ENCODE peak calls at places on chromosomes 13 and 19, in eight cellular contexts. One of them, this sample, is unnamed. For H3K4me1, the result is how much of the 10 kb centered on the place peaks cover.

GRCh38 chr19:46787331-46788100 is 878 bp downstream of the SLC1A5 start:
- DNase-seq in CD4-positive, CD25-positive, alpha-beta regulatory T cell: peak
- DNase-seq in mucosa of descending colon: peak
- DNase-seq in A549: peak
- DNase-seq in small intestine: peak
- DNase-seq in tibial artery: peak
- DNase-seq in lower lobe of right lung: peak
- DNase-seq in cardiac muscle cell: peak
- DNase-seq in this sample: peak

GRCh38 chr19:8257052-8257443 is 47.9 kb downstream of the CERS4 start:
- DNase-seq in small intestine: no peak
- DNase-seq in CD4-positive, CD25-positive, alpha-beta regulatory T cell: no peak
- DNase-seq in mucosa of descending colon: no peak
- DNase-seq in lower lobe of right lung: no peak
- DNase-seq in tibial artery: no peak
- DNase-seq in cardiac muscle cell: no peak
- DNase-seq in A549: peak
- DNase-seq in this sample: no peak

GRCh38 chr13:111404746-111405145 is 84.3 kb downstream of the TEX29 start:
- DNase-seq in CD4-positive, CD25-positive, alpha-beta regulatory T cell: no peak
- DNase-seq in lower lobe of right lung: no peak
- DNase-seq in A549: no peak
- DNase-seq in mucosa of descending colon: no peak
- DNase-seq in tibial artery: no peak
- DNase-seq in cardiac muscle cell: no peak
- DNase-seq in small intestine: no peak
- DNase-seq in this sample: no peak

GRCh38 chr19:4597975-4598671 is 38.6 kb upstream of the SEMA6B start:
- DNase-seq in A549: peak
- DNase-seq in tibial artery: no peak
- DNase-seq in lower lobe of right lung: peak
- DNase-seq in CD4-positive, CD25-positive, alpha-beta regulatory T cell: peak
- DNase-seq in cardiac muscle cell: peak
- DNase-seq in small intestine: peak
- DNase-seq in mucosa of descending colon: no peak
- DNase-seq in this sample: peak

GRCh38 chr13:87972568-87972967 is 301.4 kb downstream of the SLITRK5 start:
- DNase-seq in lower lobe of right lung: no peak
- DNase-seq in A549: no peak
- DNase-seq in mucosa of descending colon: no peak
- DNase-seq in CD4-positive, CD25-positive, alpha-beta regulatory T cell: no peak
- DNase-seq in tibial artery: no peak
- DNase-seq in cardiac muscle cell: no peak
- DNase-seq in small intestine: no peak
- DNase-seq in this sample: no peak

GRCh38 chr19:33382006-33382405 is 8.5 kb downstream of the CEBPG start:
- DNase-seq in A549: no peak
- DNase-seq in cardiac muscle cell: no peak
- DNase-seq in small intestine: no peak
- DNase-seq in lower lobe of right lung: no peak
- DNase-seq in mucosa of descending colon: no peak
- DNase-seq in tibial artery: no peak
- DNase-seq in CD4-positive, CD25-positive, alpha-beta regulatory T cell: no peak
- DNase-seq in this sample: no peak

GRCh38 chr19:52415711-52416110 is 13.2 kb upstream of the ZNF534 start:
- DNase-seq in cardiac muscle cell: no peak
- DNase-seq in lower lobe of right lung: no peak
- DNase-seq in CD4-positive, CD25-positive, alpha-beta regulatory T cell: no peak
- DNase-seq in small intestine: no peak
- DNase-seq in tibial artery: no peak
- DNase-seq in mucosa of descending colon: no peak
- DNase-seq in A549: no peak
- DNase-seq in this sample: no peak

GRCh38 chr13:44815507-44816074 is 173.7 kb downstream of the NUFIP1 start:
- DNase-seq in CD4-positive, CD25-positive, alpha-beta regulatory T cell: no peak
- DNase-seq in A549: peak
- DNase-seq in lower lobe of right lung: peak
- DNase-seq in tibial artery: peak
- DNase-seq in cardiac muscle cell: peak
- DNase-seq in mucosa of descending colon: no peak
- DNase-seq in small intestine: peak
- DNase-seq in this sample: peak

GRCh38 chr13:45367995-45368394 is 27.0 kb upstream of the TPT1 start:
- DNase-seq in lower lobe of right lung: no peak
- DNase-seq in A549: no peak
- DNase-seq in CD4-positive, CD25-positive, alpha-beta regulatory T cell: no peak
- DNase-seq in cardiac muscle cell: no peak
- DNase-seq in small intestine: peak
- DNase-seq in mucosa of descending colon: no peak
- DNase-seq in tibial artery: no peak
- DNase-seq in this sample: no peak

GRCh38 chr19:50046649-50047503 is 21.1 kb downstream of the ZNF473 start:
- DNase-seq in mucosa of descending colon: no peak
- DNase-seq in small intestine: peak
- DNase-seq in cardiac muscle cell: peak
- DNase-seq in tibial artery: peak
- DNase-seq in CD4-positive, CD25-positive, alpha-beta regulatory T cell: peak
- DNase-seq in lower lobe of right lung: peak
- DNase-seq in A549: peak
- DNase-seq in this sample: peak

GRCh38 chr19:53131732-53132131 is 978 bp downstream of the ZNF415 start:
- DNase-seq in A549: no peak
- DNase-seq in cardiac muscle cell: no peak
- DNase-seq in CD4-positive, CD25-positive, alpha-beta regulatory T cell: no peak
- DNase-seq in mucosa of descending colon: no peak
- DNase-seq in lower lobe of right lung: no peak
- DNase-seq in small intestine: no peak
- DNase-seq in tibial artery: no peak
- DNase-seq in this sample: no peak

GRCh38 chr13:99988469-99989375 is 7.1 kb downstream of the ZIC2 start:
- DNase-seq in cardiac muscle cell: peak
- DNase-seq in small intestine: no peak
- DNase-seq in mucosa of descending colon: no peak
- DNase-seq in tibial artery: no peak
- DNase-seq in A549: no peak
- DNase-seq in CD4-positive, CD25-positive, alpha-beta regulatory T cell: no peak
- DNase-seq in lower lobe of right lung: no peak
- DNase-seq in this sample: no peak

GRCh38 chr19:29022599-29022998 is 190.4 kb downstream of the UQCRFS1 start:
- DNase-seq in cardiac muscle cell: no peak
- DNase-seq in A549: no peak
- DNase-seq in CD4-positive, CD25-positive, alpha-beta regulatory T cell: no peak
- DNase-seq in mucosa of descending colon: no peak
- DNase-seq in small intestine: no peak
- DNase-seq in lower lobe of right lung: no peak
- DNase-seq in tibial artery: no peak
- DNase-seq in this sample: no peak

GRCh38 chr13:27600712-27601111 is 19.6 kb downstream of the LNX2 start:
- DNase-seq in tibial artery: no peak
- DNase-seq in small intestine: no peak
- DNase-seq in A549: no peak
- DNase-seq in lower lobe of right lung: no peak
- DNase-seq in CD4-positive, CD25-positive, alpha-beta regulatory T cell: no peak
- DNase-seq in cardiac muscle cell: no peak
- DNase-seq in mucosa of descending colon: no peak
- DNase-seq in this sample: no peak
- H3K4me1 ChIP-seq in tibial artery: under half
- H3K4me1 ChIP-seq in small intestine: under half
- H3K4me1 ChIP-seq in A549: under half
- H3K4me1 ChIP-seq in lower lobe of right lung: under half
- H3K4me1 ChIP-seq in CD4-positive, CD25-positive, alpha-beta regulatory T cell: under half
- H3K4me1 ChIP-seq in cardiac muscle cell: under half
- H3K4me1 ChIP-seq in mucosa of descending colon: under half
- H3K4me1 ChIP-seq in this sample: under half

GRCh38 chr13:51784097-51784496 is 19.9 kb downstream of the DHRS12 start:
- DNase-seq in mucosa of descending colon: no peak
- DNase-seq in small intestine: no peak
- DNase-seq in CD4-positive, CD25-positive, alpha-beta regulatory T cell: no peak
- DNase-seq in tibial artery: no peak
- DNase-seq in lower lobe of right lung: no peak
- DNase-seq in A549: no peak
- DNase-seq in cardiac muscle cell: no peak
- DNase-seq in this sample: no peak

GRCh38 chr13:51783432-51784094 is 20.4 kb downstream of the DHRS12 start:
- DNase-seq in tibial artery: no peak
- DNase-seq in CD4-positive, CD25-positive, alpha-beta regulatory T cell: no peak
- DNase-seq in cardiac muscle cell: no peak
- DNase-seq in mucosa of descending colon: no peak
- DNase-seq in small intestine: peak
- DNase-seq in A549: no peak
- DNase-seq in lower lobe of right lung: no peak
- DNase-seq in this sample: no peak

GRCh38 chr13:51781246-51782022 is 22.5 kb downstream of the DHRS12 start:
- DNase-seq in tibial artery: no peak
- DNase-seq in A549: peak
- DNase-seq in lower lobe of right lung: no peak
- DNase-seq in cardiac muscle cell: peak
- DNase-seq in mucosa of descending colon: no peak
- DNase-seq in CD4-positive, CD25-positive, alpha-beta regulatory T cell: no peak
- DNase-seq in small intestine: peak
- DNase-seq in this sample: no peak

GRCh38 chr13:51780099-51780498 is 23.9 kb downstream of the DHRS12 start:
- DNase-seq in cardiac muscle cell: no peak
- DNase-seq in A549: no peak
- DNase-seq in tibial artery: no peak
- DNase-seq in lower lobe of right lung: no peak
- DNase-seq in small intestine: no peak
- DNase-seq in CD4-positive, CD25-positive, alpha-beta regulatory T cell: no peak
- DNase-seq in mucosa of descending colon: no peak
- DNase-seq in this sample: no peak

DNA sequence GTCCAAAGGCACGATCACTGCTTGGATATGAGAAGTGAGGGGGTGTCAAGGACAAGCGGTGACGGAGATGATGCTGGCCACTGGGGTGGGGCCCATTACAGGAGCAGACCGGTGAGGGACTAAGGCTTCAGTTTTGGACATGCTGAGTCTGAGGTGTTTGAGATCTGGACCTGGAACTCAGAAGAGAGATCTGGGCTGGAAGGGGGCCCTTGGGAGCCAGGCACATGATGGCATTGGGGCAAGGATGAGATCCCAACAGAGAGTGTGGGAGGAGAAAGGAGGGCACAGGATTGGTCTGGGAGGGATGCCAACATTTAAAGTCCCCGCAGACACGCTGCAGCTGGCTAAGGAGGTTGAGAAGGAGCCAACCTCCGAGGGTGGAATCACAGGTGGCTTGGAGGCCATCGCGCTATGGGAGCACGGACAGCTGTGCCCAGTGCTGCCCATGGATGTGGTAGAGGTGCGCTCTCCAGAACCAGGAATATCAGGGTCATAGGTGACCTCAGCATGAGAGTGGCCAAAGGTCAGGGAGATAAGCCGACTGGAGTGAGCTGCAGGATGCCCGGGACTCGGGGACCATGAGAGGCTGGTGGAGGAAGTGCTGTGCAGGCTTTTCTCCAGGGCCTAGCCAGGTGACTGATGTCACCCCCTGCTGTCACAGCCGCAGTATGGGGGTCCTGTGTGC is 21.8 kb downstream of the DHRS12 start:
- DNase-seq in cardiac muscle cell: no peak
- DNase-seq in tibial artery: no peak
- DNase-seq in lower lobe of right lung: no peak
- DNase-seq in mucosa of descending colon: no peak
- DNase-seq in small intestine: peak
- DNase-seq in A549: no peak
- DNase-seq in CD4-positive, CD25-positive, alpha-beta regulatory T cell: no peak
- DNase-seq in this sample: no peak
- H3K4me1 ChIP-seq in cardiac muscle cell: under half
- H3K4me1 ChIP-seq in tibial artery: under half
- H3K4me1 ChIP-seq in lower lobe of right lung: under half
- H3K4me1 ChIP-seq in mucosa of descending colon: under half
- H3K4me1 ChIP-seq in small intestine: under half
- H3K4me1 ChIP-seq in A549: under half
- H3K4me1 ChIP-seq in CD4-positive, CD25-positive, alpha-beta regulatory T cell: under half
- H3K4me1 ChIP-seq in this sample: under half

GRCh38 chr19:43465468-43466120 is at the start of gene LYPD3:
- DNase-seq in A549: no peak
- DNase-seq in CD4-positive, CD25-positive, alpha-beta regulatory T cell: no peak
- DNase-seq in cardiac muscle cell: no peak
- DNase-seq in tibial artery: no peak
- DNase-seq in small intestine: peak
- DNase-seq in mucosa of descending colon: peak
- DNase-seq in lower lobe of right lung: no peak
- DNase-seq in this sample: peak

GRCh38 chr19:43467730-43468129 is 2.3 kb upstream of the LYPD3 start:
- DNase-seq in lower lobe of right lung: no peak
- DNase-seq in small intestine: no peak
- DNase-seq in A549: no peak
- DNase-seq in mucosa of descending colon: no peak
- DNase-seq in CD4-positive, CD25-positive, alpha-beta regulatory T cell: no peak
- DNase-seq in cardiac muscle cell: no peak
- DNase-seq in tibial artery: no peak
- DNase-seq in this sample: no peak

GRCh38 chr19:43467276-43467675 is 1.9 kb upstream of the LYPD3 start:
- DNase-seq in tibial artery: no peak
- DNase-seq in lower lobe of right lung: no peak
- DNase-seq in small intestine: no peak
- DNase-seq in cardiac muscle cell: no peak
- DNase-seq in mucosa of descending colon: no peak
- DNase-seq in CD4-positive, CD25-positive, alpha-beta regulatory T cell: no peak
- DNase-seq in A549: no peak
- DNase-seq in this sample: no peak

GRCh38 chr19:43468354-43469159 is 3.1 kb upstream of the LYPD3 start:
- DNase-seq in cardiac muscle cell: no peak
- DNase-seq in mucosa of descending colon: no peak
- DNase-seq in small intestine: no peak
- DNase-seq in A549: no peak
- DNase-seq in tibial artery: no peak
- DNase-seq in lower lobe of right lung: no peak
- DNase-seq in CD4-positive, CD25-positive, alpha-beta regulatory T cell: peak
- DNase-seq in this sample: no peak

GRCh38 chr19:43466793-43467192 is 1.4 kb upstream of the LYPD3 start:
- DNase-seq in lower lobe of right lung: no peak
- DNase-seq in tibial artery: no peak
- DNase-seq in small intestine: no peak
- DNase-seq in cardiac muscle cell: no peak
- DNase-seq in A549: no peak
- DNase-seq in mucosa of descending colon: no peak
- DNase-seq in CD4-positive, CD25-positive, alpha-beta regulatory T cell: no peak
- DNase-seq in this sample: no peak
- H3K4me1 ChIP-seq in lower lobe of right lung: under half
- H3K4me1 ChIP-seq in tibial artery: under half
- H3K4me1 ChIP-seq in small intestine: under half
- H3K4me1 ChIP-seq in cardiac muscle cell: under half
- H3K4me1 ChIP-seq in A549: under half
- H3K4me1 ChIP-seq in mucosa of descending colon: under half
- H3K4me1 ChIP-seq in CD4-positive, CD25-positive, alpha-beta regulatory T cell: half or more
- H3K4me1 ChIP-seq in this sample: under half

GRCh38 chr19:2491130-2491801 is 15.3 kb downstream of the GADD45B start:
- DNase-seq in A549: peak
- DNase-seq in CD4-positive, CD25-positive, alpha-beta regulatory T cell: no peak
- DNase-seq in lower lobe of right lung: peak
- DNase-seq in mucosa of descending colon: peak
- DNase-seq in small intestine: peak
- DNase-seq in tibial artery: no peak
- DNase-seq in cardiac muscle cell: no peak
- DNase-seq in this sample: peak
- H3K4me1 ChIP-seq in A549: half or more
- H3K4me1 ChIP-seq in CD4-positive, CD25-positive, alpha-beta regulatory T cell: under half
- H3K4me1 ChIP-seq in lower lobe of right lung: half or more
- H3K4me1 ChIP-seq in mucosa of descending colon: half or more
- H3K4me1 ChIP-seq in small intestine: under half
- H3K4me1 ChIP-seq in tibial artery: half or more
- H3K4me1 ChIP-seq in cardiac muscle cell: under half
- H3K4me1 ChIP-seq in this sample: under half